ENCODE peak calls at places on chromosome 7, in five cellular contexts. P, R, A, L and C are unnamed samples.

GRCh38 chr7:151754142-151754590 is 122.7 kb downstream of the PRKAG2 start:
- DNase-seq in P (peak; percentile 97), A (peak; percentile 99), L (peak; percentile 74), R (peak; percentile 92), C (peak; percentile 79)

GRCh38 chr7:74082770-74083116 is 861 bp upstream of the LIMK1 start:
- DNase-seq in L (no peak), R (no peak), P (no peak), A (no peak), C (no peak)

GRCh38 chr7:32515890-32516550 is 20.7 kb downstream of the AVL9 start:
- DNase-seq in P (no peak), R (no peak), A (peak; percentile 34), L (no peak), C (no peak)

GRCh38 chr7:68420342-68420750 is 1177.9 kb upstream of the AUTS2 start:
- DNase-seq in R (no peak), A (no peak), P (no peak), L (no peak), C (no peak)

GRCh38 chr7:55535637-55536016 is 36.7 kb downstream of the VOPP1 start:
- DNase-seq in P (no peak), R (no peak), L (no peak), A (no peak), C (no peak)

GRCh38 chr7:16719699-16720098 is 33.9 kb upstream of the TSPAN13 start:
- DNase-seq in L (no peak), R (no peak), A (peak; percentile 30), P (no peak), C (no peak)

GRCh38 chr7:24456526-24457214 is 116.6 kb upstream of the PALS2 start:
- DNase-seq in P (no peak), R (no peak), L (no peak), A (no peak), C (no peak)

GRCh38 chr7:151173386-151174245 is 6.1 kb upstream of the GBX1 start:
- DNase-seq in L (no peak), R (no peak), P (no peak), A (no peak), C (no peak)

GRCh38 chr7:30652951-30653641 is 29.2 kb downstream of the CRHR2 start:
- DNase-seq in A (no peak), P (no peak), R (peak; percentile 32), L (no peak), C (no peak)

GRCh38 chr7:28419717-28420116 is 7.4 kb downstream of the CREB5 start:
- DNase-seq in P (no peak), A (peak; percentile 92), L (peak; percentile 63), R (no peak), C (no peak)

GRCh38 chr7:102412548-102412947 is 16.4 kb downstream of the PRKRIP1 start:
- DNase-seq in A (peak; percentile 58), R (no peak), P (peak; percentile 38), L (no peak), C (peak; percentile 76)

GRCh38 chr7:116209561-116210070 is 723 bp upstream of the TES start:
- DNase-seq in L (no peak), P (no peak), R (no peak), A (no peak), C (no peak)

GRCh38 chr7:139231513-139232376 is 708 bp downstream of the UBN2 start:
- DNase-seq in A (peak; percentile 43), P (peak; percentile 29), L (no peak), R (peak; percentile 62), C (peak; percentile 54)

GRCh38 chr7:74305987-74306736 is 17.0 kb downstream of the CLIP2 start:
- DNase-seq in A (no peak), R (no peak), L (no peak), P (no peak), C (no peak)

GRCh38 chr7:47088329-47089067 is 493.4 kb downstream of the TNS3 start:
- DNase-seq in L (peak; percentile 35), P (peak; percentile 65), R (peak; percentile 86), A (peak; percentile 82), C (peak; percentile 71)

GRCh38 chr7:86592185-86592584 is 51.5 kb upstream of the GRM3 start:
- DNase-seq in L (no peak), P (no peak), A (no peak), R (no peak), C (no peak)

GRCh38 chr7:186516-187113 is 5.8 kb upstream of the FAM20C start:
- DNase-seq in P (no peak), R (no peak), L (no peak), A (no peak), C (no peak)

GRCh38 chr7:36316319-36316718 is 73.3 kb upstream of the ANLN start:
- DNase-seq in R (no peak), L (no peak), P (no peak), A (no peak), C (no peak)

GRCh38 chr7:48292949-48293348 is 121.7 kb downstream of the ABCA13 start:
- DNase-seq in A (no peak), L (no peak), R (no peak), P (no peak), C (no peak)

GRCh38 chr7:114217026-114217425 is 197.6 kb upstream of the FOXP2 start:
- DNase-seq in A (peak; percentile 15), L (no peak), P (no peak), R (no peak), C (no peak)
- TF ChIP-seq CTCF in A (peak; percentile 32), L (no peak), P (no peak), R (no peak), C (no peak)

DNA sequence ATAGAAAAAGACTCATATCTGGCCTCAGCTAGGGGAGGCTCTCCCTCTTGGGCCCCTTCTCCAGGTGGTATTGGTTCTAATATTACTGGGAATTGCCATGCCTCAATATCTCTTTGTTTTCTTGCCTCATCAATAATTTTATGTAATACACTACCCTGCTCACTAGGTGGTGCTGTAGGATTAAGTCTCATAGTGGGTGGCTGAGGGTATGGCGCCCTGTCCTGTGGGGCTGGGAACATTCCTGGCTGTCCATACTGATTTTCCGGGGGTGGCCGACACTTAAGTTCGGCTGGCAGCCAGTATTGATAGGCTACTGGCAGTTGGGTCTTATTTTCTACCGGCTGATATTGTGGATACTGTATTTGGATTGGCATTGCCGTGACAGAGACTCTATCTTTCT is 9.0 kb upstream of the TAS2R3 start:
- DNase-seq in P (peak; percentile 11), A (peak; percentile 46), R (peak; percentile 52), L (no peak), C (no peak)
- TF ChIP-seq CTCF in P (peak; percentile 20), A (peak; percentile 62), R (peak; percentile 38), L (no peak), C (peak; percentile 61)

GRCh38 chr7:44466300-44467216 is 23.9 kb downstream of the NUDCD3 start:
- DNase-seq in L (no peak), A (peak; percentile 79), P (peak; percentile 63), R (no peak), C (no peak)

GRCh38 chr7:44460325-44460724 is 30.1 kb downstream of the NUDCD3 start:
- DNase-seq in R (no peak), P (no peak), A (no peak), L (no peak), C (no peak)

GRCh38 chr7:44465490-44465889 is 25.0 kb downstream of the NUDCD3 start:
- DNase-seq in P (no peak), A (peak; percentile 14), L (no peak), R (no peak), C (no peak)

GRCh38 chr7:44461387-44461786 is 29.1 kb downstream of the NUDCD3 start:
- DNase-seq in P (peak; percentile 64), L (no peak), A (peak; percentile 58), R (no peak), C (no peak)

GRCh38 chr7:44463169-44463808 is 27.2 kb downstream of the NUDCD3 start:
- DNase-seq in A (peak; percentile 61), P (no peak), L (no peak), R (no peak), C (no peak)
- TF ChIP-seq CTCF in A (peak; percentile 48), P (peak; percentile 8), L (no peak), R (peak; percentile 41), C (peak; percentile 71)

DNA sequence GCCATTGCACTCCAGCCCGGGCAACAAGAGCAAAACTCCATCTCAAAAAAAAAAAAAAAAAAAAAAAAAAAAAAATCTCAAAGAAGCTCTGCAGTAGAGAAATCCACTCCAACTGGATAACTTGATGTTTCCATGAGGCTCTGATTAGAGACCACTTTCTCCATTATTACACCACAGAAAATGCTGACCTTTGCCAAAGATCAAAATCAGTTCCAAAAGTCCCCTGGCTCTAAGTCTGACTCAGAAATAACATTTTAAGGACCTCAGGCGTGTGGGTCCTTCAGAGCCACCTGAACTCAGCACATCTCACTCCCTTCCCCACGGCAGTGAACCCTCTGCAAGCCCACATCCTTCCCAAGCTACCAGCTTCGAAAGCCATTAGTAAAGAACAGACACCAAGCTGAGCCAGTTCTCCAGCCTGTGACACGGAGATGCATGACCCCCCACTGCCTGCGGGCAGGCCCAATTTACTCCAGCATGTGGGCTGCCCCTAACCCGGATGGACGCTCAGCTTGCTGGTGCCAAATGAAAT is 13.8 kb upstream of the TMEM120A start:
- DNase-seq in P (no peak), R (no peak), A (no peak), L (no peak), C (no peak)
- TF ChIP-seq CTCF in P (no peak), R (no peak), A (no peak), L (no peak), C (no peak)

DNA sequence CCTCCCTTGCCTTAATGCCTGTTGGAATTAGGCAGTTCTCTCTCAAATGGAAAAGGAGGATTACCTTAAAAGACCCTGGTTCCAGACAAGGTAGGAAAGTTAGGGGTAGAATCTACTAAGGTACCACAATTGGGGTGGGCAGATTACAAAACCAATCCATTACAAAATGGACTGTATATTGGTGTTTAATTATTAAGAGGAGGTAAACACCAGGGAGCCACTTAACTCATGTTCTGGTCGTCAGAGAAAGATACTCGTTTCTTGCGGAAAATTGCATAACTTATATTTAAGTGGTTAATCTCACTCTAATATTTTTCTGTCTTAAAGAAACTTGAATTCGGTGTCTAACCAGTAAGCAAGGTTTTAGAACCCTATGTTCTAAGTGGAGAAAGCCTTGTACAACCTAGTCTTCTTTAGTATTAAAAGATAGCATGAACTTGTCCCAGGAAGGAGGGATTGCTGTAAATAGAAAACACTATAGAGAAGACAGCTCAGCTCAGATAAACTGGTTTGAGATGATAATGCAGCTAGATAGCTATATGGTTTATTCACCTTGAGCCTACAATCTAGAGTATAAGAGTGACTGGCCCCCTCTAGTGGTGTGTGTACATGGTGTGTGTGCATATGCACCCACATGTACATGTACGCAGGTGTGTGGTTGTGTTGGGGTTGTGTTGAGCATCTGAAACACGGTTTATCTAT is 58.0 kb upstream of the STRIP2 start:
- DNase-seq in L (peak; percentile 29), R (peak; percentile 56), P (peak; percentile 39), A (peak; percentile 59), C (peak; percentile 34)
- TF ChIP-seq CTCF in L (no peak), R (peak; percentile 54), P (peak; percentile 57), A (peak; percentile 66), C (peak; percentile 63)

DNA sequence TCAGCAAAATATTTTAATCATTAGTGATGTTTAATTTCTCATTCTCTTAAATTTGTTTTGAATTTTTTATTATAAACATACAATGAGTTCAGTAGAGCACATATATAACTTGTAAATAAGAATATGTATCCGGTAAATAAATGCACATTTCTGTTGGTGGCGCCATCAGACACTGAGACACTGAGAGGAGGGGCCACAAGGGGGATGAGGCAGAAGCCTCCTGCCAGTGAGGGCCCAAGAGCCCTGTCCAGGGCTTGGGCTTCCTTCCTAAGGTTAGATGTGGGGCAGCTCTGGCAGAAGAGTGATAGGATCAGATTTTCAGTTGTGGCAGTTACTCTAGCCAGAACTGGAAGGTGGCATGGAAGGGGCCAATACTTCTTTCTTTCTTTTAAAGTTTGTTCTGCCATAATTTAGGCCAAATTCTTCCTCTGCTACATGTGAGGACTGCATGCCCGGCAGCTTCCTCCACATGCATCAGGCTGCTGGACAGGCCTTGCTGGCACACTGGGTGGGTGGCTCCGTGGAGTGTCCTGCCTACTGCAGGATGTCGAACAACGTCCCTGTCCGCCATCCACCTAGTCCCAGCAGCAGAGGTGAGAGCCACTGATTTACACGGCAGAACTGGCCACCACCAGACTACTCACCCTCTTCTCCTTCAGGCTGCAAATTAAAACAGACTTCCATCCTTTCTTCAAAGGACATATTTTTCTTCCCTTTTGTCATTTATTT is 13.2 kb downstream of the PTPRN2 start:
- DNase-seq in A (no peak), L (no peak), P (no peak), R (no peak), C (no peak)
- TF ChIP-seq CTCF in A (no peak), L (no peak), P (no peak), R (no peak), C (no peak)